ENCODE peak calls at places on chromosome 13, in five cellular contexts. A is H9, P is mesenchymal stem cell, J is IMR-90, C is H1. U is an unnamed sample.
A peak's percentile ranks its signal among the peaks of the same experiment; 100 is the strongest.

GRCh38 chr13:98216135-98216565 is 39.1 kb upstream of the RNF113B start:
- DNase-seq in A (no peak), P (peak; percentile 94), J (peak; percentile 93), C (no peak), U (no peak)

GRCh38 chr13:110301606-110302131 is 5.3 kb downstream of the COL4A1 start:
- DNase-seq in A (no peak), P (peak; percentile 85), J (peak; percentile 90), C (no peak), U (no peak)

GRCh38 chr13:52353116-52353718 is 52.8 kb downstream of the THSD1 start:
- DNase-seq in A (no peak), P (no peak), J (peak; percentile 75), C (no peak), U (no peak)

GRCh38 chr13:52738719-52739467 is 727 bp downstream of the CNMD start:
- DNase-seq in A (peak; percentile 62), P (peak; percentile 10), J (no peak), C (peak; percentile 82), U (peak; percentile 61)

GRCh38 chr13:50677687-50678463 is 165.6 kb downstream of the DLEU7 start:
- DNase-seq in A (no peak), P (no peak), J (peak; percentile 11), C (no peak), U (no peak)

GRCh38 chr13:20414475-20415287 is 111.0 kb downstream of the CRYL1 start:
- DNase-seq in A (peak; percentile 69), P (no peak), J (no peak), C (peak; percentile 74), U (no peak)

GRCh38 chr13:80654638-80655249 is 313.8 kb upstream of the SPRY2 start:
- DNase-seq in A (no peak), P (no peak), J (no peak), C (no peak), U (no peak)

GRCh38 chr13:26605845-26606244 is 48.4 kb downstream of the WASF3 start:
- DNase-seq in A (peak; percentile 74), P (no peak), J (no peak), C (no peak), U (no peak)

GRCh38 chr13:106139942-106140341 is 395.5 kb downstream of the EFNB2 start:
- DNase-seq in A (no peak), P (no peak), J (no peak), C (no peak), U (no peak)

GRCh38 chr13:37481005-37481857 is 117.3 kb downstream of the POSTN start:
- DNase-seq in A (no peak), P (peak; percentile 55), J (peak; percentile 66), C (no peak), U (no peak)

GRCh38 chr13:97125051-97125809 is 96.9 kb upstream of the MBNL2 start:
- DNase-seq in A (no peak), P (peak; percentile 92), J (peak; percentile 74), C (no peak), U (no peak)

GRCh38 chr13:36006347-36006746 is 124.8 kb downstream of the DCLK1 start:
- DNase-seq in A (no peak), P (no peak), J (no peak), C (no peak), U (no peak)

GRCh38 chr13:50369646-50370045 is 354.4 kb downstream of the KCNRG start:
- DNase-seq in A (no peak), P (no peak), J (no peak), C (no peak), U (no peak)

GRCh38 chr13:25847635-25848616 is 203.9 kb downstream of the SHISA2 start:
- DNase-seq in A (no peak), P (no peak), J (no peak), C (no peak), U (no peak)

GRCh38 chr13:46541210-46541609 is 11.8 kb upstream of the LRCH1 start:
- DNase-seq in A (no peak), P (no peak), J (no peak), C (no peak), U (no peak)

GRCh38 chr13:51874651-51875050 is 12.9 kb downstream of the CCDC70 start:
- DNase-seq in A (no peak), P (no peak), J (no peak), C (no peak), U (no peak)

GRCh38 chr13:99085139-99085845 is 107.4 kb upstream of the DOCK9 start:
- DNase-seq in A (peak; percentile 41), P (peak; percentile 28), J (no peak), C (peak; percentile 57), U (no peak)

GRCh38 chr13:107553838-107554237 is 661.5 kb downstream of the LIG4 start:
- DNase-seq in A (no peak), P (peak; percentile 48), J (peak; percentile 69), C (no peak), U (no peak)

GRCh38 chr13:32947886-32948285 is 68.3 kb upstream of the KL start:
- DNase-seq in A (no peak), P (no peak), J (no peak), C (no peak), U (no peak)

GRCh38 chr13:78437781-78438180 is 165.6 kb downstream of the POU4F1 start:
- DNase-seq in A (no peak), P (no peak), J (no peak), C (no peak), U (no peak)

GRCh38 chr13:90891329-90891728 is 456.2 kb upstream of the MIR17HG start:
- DNase-seq in A (no peak), P (no peak), J (no peak), C (no peak), U (no peak)

DNA sequence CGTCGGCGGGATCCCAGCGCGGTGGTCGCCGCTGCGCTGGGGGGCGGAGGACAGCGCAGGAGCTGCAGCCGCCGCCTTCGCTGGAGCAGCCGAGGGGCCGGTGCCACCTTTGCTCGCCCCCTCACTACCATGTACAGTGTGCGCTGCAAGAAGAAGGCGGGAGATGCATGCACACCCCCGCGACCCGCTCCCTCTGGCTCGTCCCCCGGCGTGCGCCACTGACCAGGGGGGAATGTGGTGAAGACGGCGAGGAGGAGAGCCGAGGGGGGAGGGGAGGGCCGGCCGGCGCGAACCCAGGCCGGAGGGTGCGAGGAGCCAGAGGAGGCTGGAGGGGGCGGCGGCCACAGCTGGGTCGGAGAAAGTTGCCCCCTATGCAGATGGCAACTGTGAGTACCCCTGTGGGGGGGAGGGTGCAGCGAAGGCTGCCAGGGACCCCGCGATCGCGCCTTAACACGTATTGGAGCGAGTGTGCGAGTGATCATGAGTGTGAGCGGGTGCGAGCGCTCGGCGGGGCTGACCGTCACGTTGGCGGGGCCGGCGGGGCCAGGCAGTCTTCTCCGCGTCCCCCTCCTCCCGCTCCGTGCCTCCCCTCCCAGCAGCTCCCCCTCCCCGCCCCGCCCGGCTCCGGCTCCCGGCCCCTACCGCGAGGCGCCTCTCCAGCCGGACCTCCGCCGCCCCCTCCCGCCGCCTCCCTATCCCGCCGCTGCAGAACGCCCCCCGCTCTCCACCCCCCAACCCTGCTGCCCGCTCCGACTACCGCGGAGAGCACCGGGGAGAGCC is 843 bp downstream of the SLITRK5 start:
- DNase-seq in A (peak; percentile 53), P (peak; percentile 30), J (no peak), C (peak; percentile 73), U (peak; percentile 26)
- H2BK15ac ChIP-seq in A (no peak overlapping the region), P (no peak overlapping the region), J (no peak overlapping the region), C (no peak overlapping the region), U (no peak overlapping the region)

GRCh38 chr13:101529419-101529818 is 76.9 kb downstream of the ITGBL1 start:
- DNase-seq in A (no peak), P (peak; percentile 60), J (peak; percentile 90), C (no peak), U (no peak)
- H2AFZ ChIP-seq in A (no peak overlapping the region), P (no peak overlapping the region), J (peak overlapping the region; percentile 46), C (peak overlapping the region; percentile 77), U (peak overlapping the region; percentile 4)

DNA sequence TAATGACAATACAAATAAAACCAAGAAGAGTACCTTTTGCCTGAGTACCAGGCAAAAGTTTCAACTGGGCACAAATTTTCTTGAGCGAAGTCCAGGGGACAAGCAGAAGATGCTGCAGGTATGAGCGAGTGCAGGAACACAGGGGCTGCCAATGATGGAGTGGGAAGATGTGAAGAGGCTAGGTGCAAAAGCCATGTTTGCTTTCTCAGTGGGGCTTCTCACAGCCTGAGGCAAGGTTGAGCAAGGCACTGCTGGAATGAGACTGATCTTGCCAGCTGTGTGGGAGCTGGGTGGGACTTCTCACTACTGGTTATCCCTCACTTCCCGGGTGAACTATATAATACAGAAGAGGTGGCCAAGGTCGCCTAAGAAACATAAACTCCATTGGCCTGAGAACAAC is 1200.7 kb downstream of the SLITRK1 start:
- DNase-seq in A (peak; percentile 46), P (no peak), J (no peak), C (no peak), U (no peak)
- H2BK15ac ChIP-seq in A (no peak overlapping the region), P (no peak overlapping the region), J (no peak overlapping the region), C (no peak overlapping the region), U (no peak overlapping the region)

DNA sequence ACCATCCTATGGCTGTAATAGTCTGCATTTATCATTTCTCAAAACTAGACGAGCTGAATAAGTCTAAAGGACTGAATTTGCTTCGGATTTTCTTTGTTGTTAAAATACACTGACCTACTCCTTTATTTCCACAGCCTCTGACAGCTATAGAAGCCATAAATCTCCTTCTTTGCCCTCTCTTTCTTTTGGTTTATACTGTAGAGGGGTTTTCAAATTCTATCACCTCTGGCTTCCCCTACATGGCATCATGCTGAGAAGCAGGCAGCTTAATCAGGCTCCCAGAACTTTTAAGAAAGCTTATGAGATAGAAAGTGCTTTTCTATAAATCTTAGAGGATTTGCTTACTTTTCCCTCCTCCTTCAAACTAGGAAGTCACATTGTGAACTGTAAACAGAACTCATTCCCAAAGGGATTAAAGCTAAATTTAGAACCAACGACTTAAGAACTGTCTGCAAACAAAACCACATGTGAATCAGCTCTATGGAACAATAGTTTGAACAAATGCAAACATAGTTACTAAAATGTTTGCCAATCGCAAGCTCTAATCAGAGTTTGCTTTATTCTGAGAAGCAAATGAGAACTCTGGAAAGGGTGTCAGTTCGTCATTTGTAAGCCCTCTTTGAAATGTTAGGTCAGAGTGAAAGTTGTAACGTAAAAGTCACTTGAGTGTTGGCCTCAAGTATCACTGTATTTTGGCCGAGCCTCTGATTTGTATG is 344.0 kb downstream of the RFC3 start:
- DNase-seq in A (no peak), P (peak; percentile 96), J (peak; percentile 80), C (no peak), U (no peak)
- H2AFZ ChIP-seq in A (no peak overlapping the region), P (no peak overlapping the region), J (peak overlapping the region; percentile 68), C (peak overlapping the region; percentile 77), U (peak overlapping the region; percentile 28)

GRCh38 chr13:61094865-61095264 is 320.8 kb downstream of the PCDH20 start:
- DNase-seq in A (no peak), P (no peak), J (no peak), C (no peak), U (no peak)

GRCh38 chr13:61095885-61096284 is 319.8 kb downstream of the PCDH20 start:
- DNase-seq in A (no peak), P (no peak), J (no peak), C (no peak), U (no peak)
- H2BK15ac ChIP-seq in A (no peak overlapping the region), P (no peak overlapping the region), J (no peak overlapping the region), C (no peak overlapping the region), U (no peak overlapping the region)

GRCh38 chr13:64164435-64164834 is 2748.8 kb upstream of the PCDH20 start:
- DNase-seq in A (no peak), P (no peak), J (no peak), C (no peak), U (no peak)

DNA sequence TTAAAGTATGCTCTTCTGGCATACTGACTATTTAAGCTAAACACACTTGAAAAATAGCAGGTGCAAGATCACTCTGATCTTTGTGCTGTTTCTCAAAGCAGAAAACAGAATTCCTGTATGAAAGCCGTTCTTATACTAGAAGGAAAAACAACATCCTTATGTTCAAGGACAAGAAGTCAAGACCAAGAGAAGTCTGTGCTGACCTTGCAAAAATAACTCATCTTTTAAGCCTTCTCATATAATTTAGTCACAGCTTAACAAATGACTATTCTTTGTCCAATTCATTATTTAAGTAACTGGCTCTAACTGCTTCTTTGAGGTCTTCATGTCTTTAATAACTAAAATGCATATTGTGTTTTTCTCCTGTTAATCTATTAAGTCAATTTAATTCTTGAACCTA is 2750.2 kb upstream of the PCDH20 start:
- DNase-seq in A (no peak), P (no peak), J (no peak), C (no peak), U (no peak)
- H2AFZ ChIP-seq in A (no peak overlapping the region), P (no peak overlapping the region), J (no peak overlapping the region), C (no peak overlapping the region), U (no peak overlapping the region)